ENCODE peak calls at places on chromosome 6, in five cellular contexts. R is PC-9; L is NCI-H1436; O is CD8-positive, alpha-beta memory T cell; M is glutamatergic neuron. I is an unnamed sample.
A peak's percentile ranks its signal among the peaks of the same experiment; 100 is the strongest.

GRCh38 chr6:7505196-7505699 is 36.2 kb upstream of the DSP start:
- DNase-seq in R (peak; percentile 93), L (no peak), O (no peak), M (peak; percentile 24), I (peak; percentile 26)

GRCh38 chr6:31378062-31378720 is 21.2 kb upstream of the HLA-B start:
- DNase-seq in R (no peak), L (no peak), O (no peak), M (no peak), I (no peak)

GRCh38 chr6:1611322-1611571 is 1.5 kb downstream of the FOXC1 start:
- DNase-seq in R (peak; percentile 31), L (no peak), O (no peak), M (peak; percentile 66), I (no peak)

GRCh38 chr6:13351271-13351670 is 22.9 kb upstream of the TBC1D7 start:
- DNase-seq in R (no peak), L (no peak), O (no peak), M (no peak), I (no peak)

GRCh38 chr6:124973780-124974179 is 11.5 kb downstream of the RNF217 start:
- DNase-seq in R (no peak), L (no peak), O (no peak), M (no peak), I (no peak)

GRCh38 chr6:4055420-4056041 is 23.4 kb downstream of the FAM217A start:
- DNase-seq in R (peak; percentile 29), L (no peak), O (no peak), M (no peak), I (peak; percentile 4)

GRCh38 chr6:100948381-100949133 is 67.4 kb upstream of the ASCC3 start:
- DNase-seq in R (no peak), L (no peak), O (no peak), M (no peak), I (no peak)

GRCh38 chr6:160992323-160993314 is 1.1 kb downstream of the MAP3K4 start:
- DNase-seq in R (peak; percentile 20), L (peak; percentile 66), O (peak; percentile 33), M (peak; percentile 35), I (peak; percentile 69)

GRCh38 chr6:16749516-16750485 is 11.5 kb downstream of the ATXN1 start:
- DNase-seq in R (no peak), L (no peak), O (no peak), M (no peak), I (no peak)

GRCh38 chr6:111812080-111813038 is 60.9 kb downstream of the FYN start:
- DNase-seq in R (no peak), L (no peak), O (no peak), M (peak; percentile 73), I (no peak)